ENCODE peak calls at places on chromosomes 16 and 17, in eight cellular contexts. G is left lung; W is IMR-90; A is cardiac muscle cell; I is CD4-positive, CD25-positive, alpha-beta regulatory T cell; F is naive thymus-derived CD4-positive, alpha-beta T cell; Y is esophagus squamous epithelium; P is neural progenitor cell. O is an unnamed sample. For H3K36me3, the result is how much of the 10 kb centered on the place peaks cover.

GRCh38 chr17:2054262-2054739 is 602 bp upstream of the HIC1 start:
- DNase-seq in G (no peak), W (peak), A (peak), I (no peak), F (no peak), Y (no peak), P (no peak), O (no peak)

GRCh38 chr17:48510381-48510760 is 20.4 kb downstream of the HOXB1 start:
- DNase-seq in G (no peak), W (no peak), A (no peak), I (no peak), F (no peak), Y (no peak), P (no peak), O (no peak)

GRCh38 chr16:66364959-66365306 is 1.6 kb upstream of the CDH5 start:
- DNase-seq in G (no peak), W (no peak), A (no peak), I (no peak), F (no peak), Y (no peak), P (no peak), O (no peak)

GRCh38 chr16:87002717-87003413 is 314.3 kb downstream of the C16orf95 start:
- DNase-seq in G (no peak), W (peak), A (no peak), I (no peak), F (no peak), Y (no peak), P (no peak), O (no peak)

GRCh38 chr17:2975469-2975958 is 87.9 kb downstream of the OR1D5 start:
- DNase-seq in G (no peak), W (no peak), A (no peak), I (no peak), F (no peak), Y (no peak), P (no peak), O (no peak)

GRCh38 chr17:74116087-74116717 is 87.3 kb upstream of the RPL38 start:
- DNase-seq in G (no peak), W (no peak), A (no peak), I (no peak), F (no peak), Y (no peak), P (no peak), O (no peak)

GRCh38 chr17:48351916-48352332 is 78.1 kb downstream of the SKAP1 start:
- DNase-seq in G (no peak), W (peak), A (peak), I (peak), F (no peak), Y (no peak), P (peak), O (peak)

GRCh38 chr16:74565378-74565777 is 41.5 kb downstream of the GLG1 start:
- DNase-seq in G (no peak), W (no peak), A (no peak), I (no peak), F (no peak), Y (no peak), P (no peak), O (no peak)

GRCh38 chr17:3005696-3006095 is 57.7 kb downstream of the OR1D5 start:
- DNase-seq in G (no peak), W (no peak), A (no peak), I (no peak), F (no peak), Y (no peak), P (no peak), O (no peak)

GRCh38 chr16:15494231-15494630 is 59.8 kb downstream of the BMERB1 start:
- DNase-seq in G (no peak), W (peak), A (no peak), I (peak), F (no peak), Y (no peak), P (no peak), O (no peak)

GRCh38 chr17:2057714-2058520 is 3.0 kb downstream of the HIC1 start:
- DNase-seq in G (no peak), W (peak), A (no peak), I (no peak), F (no peak), Y (no peak), P (no peak), O (peak)

GRCh38 chr17:14359251-14359939 is 58.5 kb downstream of the HS3ST3B1 start:
- DNase-seq in G (peak), W (no peak), A (no peak), I (no peak), F (no peak), Y (no peak), P (no peak), O (peak)

GRCh38 chr16:3670711-3671110 is 16.2 kb downstream of the DNASE1 start:
- DNase-seq in G (no peak), W (no peak), A (no peak), I (no peak), F (no peak), Y (no peak), P (no peak), O (no peak)

GRCh38 chr17:7224661-7225111 is 4.9 kb downstream of the ACADVL start:
- DNase-seq in G (no peak), W (no peak), A (no peak), I (no peak), F (no peak), Y (no peak), P (no peak), O (no peak)

GRCh38 chr17:4072487-4073157 is 70.2 kb downstream of the ZZEF1 start:
- DNase-seq in G (no peak), W (peak), A (no peak), I (no peak), F (no peak), Y (no peak), P (no peak), O (no peak)

GRCh38 chr16:57191056-57191536 is 5.0 kb downstream of the RSPRY1 start:
- DNase-seq in G (no peak), W (peak), A (no peak), I (no peak), F (no peak), Y (no peak), P (no peak), O (no peak)

GRCh38 chr17:4368341-4368740 is 1.9 kb upstream of the UBE2G1 start:
- DNase-seq in G (no peak), W (no peak), A (no peak), I (no peak), F (no peak), Y (no peak), P (no peak), O (no peak)

GRCh38 chr16:78128920-78129319 is 29.5 kb downstream of the WWOX start:
- DNase-seq in G (no peak), W (no peak), A (no peak), I (no peak), F (no peak), Y (no peak), P (no peak), O (no peak)

GRCh38 chr17:72507370-72507769 is 386.6 kb downstream of the SOX9 start:
- DNase-seq in G (no peak), W (no peak), A (no peak), I (no peak), F (no peak), Y (no peak), P (no peak), O (no peak)

GRCh38 chr17:32722733-32723132 is 154.2 kb downstream of the MYO1D start:
- DNase-seq in G (no peak), W (no peak), A (no peak), I (no peak), F (no peak), Y (no peak), P (no peak), O (no peak)

GRCh38 chr17:62986549-62986948 is 20.5 kb downstream of the TANC2 start:
- DNase-seq in G (no peak), W (no peak), A (no peak), I (no peak), F (no peak), Y (no peak), P (no peak), O (no peak)

GRCh38 chr17:31900877-31901276 is 631 bp downstream of the UTP6 start:
- DNase-seq in G (no peak), W (peak), A (peak), I (peak), F (no peak), Y (no peak), P (peak), O (no peak)

GRCh38 chr16:56389554-56389953 is 35.8 kb downstream of the AMFR start:
- DNase-seq in G (no peak), W (peak), A (no peak), I (no peak), F (no peak), Y (no peak), P (no peak), O (no peak)

GRCh38 chr16:69917739-69918138 is 33.4 kb upstream of the CLEC18A start:
- DNase-seq in G (peak), W (peak), A (no peak), I (no peak), F (no peak), Y (no peak), P (peak), O (no peak)

GRCh38 chr17:7214300-7215135 is 5.1 kb downstream of the DLG4 start:
- DNase-seq in G (peak), W (peak), A (peak), I (peak), F (peak), Y (peak), P (peak), O (peak)

GRCh38 chr16:56684926-56685590 is 2.8 kb downstream of the MT1X start:
- DNase-seq in G (no peak), W (no peak), A (no peak), I (no peak), F (no peak), Y (no peak), P (no peak), O (no peak)

GRCh38 chr16:19524866-19525723 is 1.4 kb downstream of the CCP110 start:
- DNase-seq in G (no peak), W (peak), A (peak), I (peak), F (no peak), Y (no peak), P (peak), O (no peak)

GRCh38 chr17:17325228-17325627 is 22.1 kb downstream of the NT5M start:
- DNase-seq in G (no peak), W (no peak), A (no peak), I (no peak), F (no peak), Y (no peak), P (no peak), O (no peak)
- H3K27ac ChIP-seq in G (no peak), W (no peak), A (no peak), I (no peak), F (no peak), Y (no peak), P (no peak), O (no peak)

GRCh38 chr16:79868841-79869240 is 268.3 kb upstream of the MAF start:
- DNase-seq in G (no peak), W (no peak), A (no peak), I (no peak), F (no peak), Y (no peak), P (no peak), O (no peak)
- H3K36me3 ChIP-seq in G (under half), W (under half), A (under half), I (under half), F (under half), Y (under half), P (under half), O (under half)

GRCh38 chr16:29154676-29155121 is 169.8 kb downstream of the LAT start:
- DNase-seq in G (no peak), W (peak), A (no peak), I (no peak), F (no peak), Y (no peak), P (no peak), O (no peak)

GRCh38 chr16:29154100-29154499 is 169.2 kb downstream of the LAT start:
- DNase-seq in G (no peak), W (no peak), A (no peak), I (no peak), F (no peak), Y (no peak), P (no peak), O (no peak)

GRCh38 chr16:29156511-29156910 is 171.7 kb downstream of the LAT start:
- DNase-seq in G (no peak), W (no peak), A (no peak), I (no peak), F (no peak), Y (no peak), P (no peak), O (no peak)

GRCh38 chr16:29158031-29158430 is 173.2 kb downstream of the LAT start:
- DNase-seq in G (no peak), W (no peak), A (no peak), I (no peak), F (no peak), Y (no peak), P (no peak), O (no peak)
- H3K27ac ChIP-seq in G (peak), W (peak), A (no peak), I (peak), F (peak), Y (peak), P (no peak), O (no peak)

DNA sequence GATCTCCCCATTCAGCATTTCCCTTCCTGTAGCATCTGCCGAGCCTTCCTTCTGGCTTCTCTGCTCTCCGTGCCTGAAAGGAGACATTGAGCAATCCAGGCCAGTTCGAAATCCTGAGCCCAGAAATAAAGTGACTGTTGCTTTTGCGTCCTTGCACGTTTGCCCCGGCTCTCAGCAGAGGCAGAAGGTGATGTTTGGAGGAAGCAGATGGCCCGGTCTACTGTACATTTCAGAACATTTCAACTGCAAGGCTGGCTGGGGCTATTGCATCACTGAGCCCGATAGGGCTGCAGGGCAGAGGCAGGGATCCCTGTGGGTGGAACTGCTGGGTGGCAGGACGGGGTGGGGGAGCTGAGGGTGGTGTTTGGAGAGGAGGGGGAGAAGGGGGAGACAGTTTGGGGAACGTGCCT is 29.5 kb downstream of the IRF8 start:
- DNase-seq in G (no peak), W (peak), A (no peak), I (no peak), F (no peak), Y (no peak), P (no peak), O (no peak)
- H3K36me3 ChIP-seq in G (under half), W (under half), A (under half), I (under half), F (under half), Y (under half), P (under half), O (under half)

DNA sequence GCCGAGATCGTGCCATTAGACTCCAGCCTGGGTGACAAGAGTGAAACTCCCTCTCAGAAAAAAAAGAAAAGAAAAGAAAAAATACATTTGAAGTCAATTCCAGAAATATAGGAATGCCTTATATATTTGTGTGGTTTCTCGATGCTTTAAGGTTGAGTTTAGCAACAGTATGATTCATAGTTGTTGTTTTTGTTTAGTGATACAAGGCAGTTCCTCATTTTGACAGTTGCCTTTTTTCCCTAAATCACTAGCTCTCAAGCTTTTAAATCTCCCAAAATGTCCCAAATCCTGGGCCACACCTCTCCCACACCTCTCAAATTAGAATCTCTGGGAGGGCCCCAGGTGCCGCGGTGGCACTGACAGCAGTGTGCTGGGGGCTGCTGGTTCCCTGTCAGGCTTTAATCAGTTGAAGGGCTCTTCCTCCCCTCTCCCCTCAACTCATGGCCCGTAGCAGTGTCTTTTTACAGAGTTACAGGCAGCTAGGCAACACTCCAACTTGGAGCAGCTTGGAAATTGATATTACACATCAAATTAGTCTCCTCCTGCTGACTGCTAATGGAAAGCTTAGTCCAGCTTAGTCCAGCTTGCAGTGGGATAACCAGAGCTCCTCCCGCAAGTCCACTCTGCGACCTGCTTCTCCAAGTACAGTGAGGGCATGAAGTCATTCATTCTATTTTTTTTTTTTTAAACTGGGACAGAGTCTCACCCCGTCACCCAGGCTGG is 58.5 kb downstream of the EPN2 start:
- DNase-seq in G (no peak), W (no peak), A (no peak), I (no peak), F (no peak), Y (no peak), P (no peak), O (no peak)
- H3K27ac ChIP-seq in G (no peak), W (no peak), A (peak), I (no peak), F (no peak), Y (no peak), P (no peak), O (no peak)

GRCh38 chr17:78174870-78175642 is 6.7 kb downstream of the SYNGR2 start:
- DNase-seq in G (no peak), W (no peak), A (no peak), I (no peak), F (no peak), Y (no peak), P (peak), O (no peak)

GRCh38 chr17:78174332-78174869 is 6.0 kb downstream of the SYNGR2 start:
- DNase-seq in G (peak), W (no peak), A (no peak), I (no peak), F (no peak), Y (no peak), P (no peak), O (no peak)

GRCh38 chr17:78170692-78171590 is 2.6 kb downstream of the SYNGR2 start:
- DNase-seq in G (no peak), W (no peak), A (no peak), I (no peak), F (no peak), Y (no peak), P (no peak), O (no peak)

GRCh38 chr17:78173025-78173715 is 4.8 kb downstream of the SYNGR2 start:
- DNase-seq in G (no peak), W (no peak), A (peak), I (peak), F (no peak), Y (no peak), P (no peak), O (no peak)

GRCh38 chr17:78172284-78173024 is 4.1 kb downstream of the SYNGR2 start:
- DNase-seq in G (peak), W (peak), A (peak), I (no peak), F (no peak), Y (no peak), P (no peak), O (no peak)
- H3K36me3 ChIP-seq in G (under half), W (under half), A (under half), I (under half), F (under half), Y (under half), P (under half), O (under half)